ENCODE peak calls at places on chromosomes 5 and 9, in four cellular contexts. P is prostate gland, X is foreskin fibroblast, Z is heart right ventricle. Q is an unnamed sample.

GRCh38 chr9:132788378-132788777 is 89.7 kb downstream of the AK8 start:
- DNase-seq in P (no peak), X (no peak), Z (no peak), Q (no peak)

GRCh38 chr9:86714976-86715375 is 232.3 kb downstream of the GAS1 start:
- DNase-seq in P (no peak), X (peak), Z (no peak), Q (peak)

GRCh38 chr5:141510850-141511718 is 22.2 kb downstream of the PCDHGC5 start:
- DNase-seq in P (no peak), X (no peak), Z (no peak), Q (no peak)

GRCh38 chr9:13131396-13131795 is 148.1 kb downstream of the MPDZ start:
- DNase-seq in P (no peak), X (no peak), Z (no peak), Q (no peak)

GRCh38 chr5:174172104-174172965 is 126.8 kb downstream of the NSG2 start:
- DNase-seq in P (no peak), X (no peak), Z (no peak), Q (no peak)

GRCh38 chr5:15463231-15463630 is 36.7 kb upstream of the FBXL7 start:
- DNase-seq in P (no peak), X (peak), Z (no peak), Q (peak)

GRCh38 chr5:73122875-73123810 is 2.8 kb downstream of the TMEM171 start:
- DNase-seq in P (no peak), X (peak), Z (no peak), Q (peak)

GRCh38 chr9:123798203-123798602 is 131.7 kb downstream of the DENND1A start:
- DNase-seq in P (no peak), X (no peak), Z (no peak), Q (no peak)

GRCh38 chr5:90747175-90747574 is 188.6 kb downstream of the ADGRV1 start:
- DNase-seq in P (no peak), X (no peak), Z (no peak), Q (no peak)

GRCh38 chr9:137136926-137137607 is 1.9 kb upstream of the GRIN1 start:
- DNase-seq in P (no peak), X (no peak), Z (no peak), Q (no peak)

GRCh38 chr5:164255598-164256213 is 750.3 kb downstream of the MAT2B start:
- DNase-seq in P (no peak), X (no peak), Z (no peak), Q (no peak)

GRCh38 chr5:60055168-60055567 is 161.6 kb upstream of the PDE4D start:
- DNase-seq in P (no peak), X (no peak), Z (no peak), Q (no peak)

GRCh38 chr5:56102885-56103284 is 108.1 kb upstream of the IL6ST start:
- DNase-seq in P (no peak), X (no peak), Z (no peak), Q (no peak)

GRCh38 chr5:171413153-171413910 is 6.1 kb upstream of the FGF18 start:
- DNase-seq in P (no peak), X (no peak), Z (no peak), Q (no peak)

GRCh38 chr5:58246521-58246944 is 213.4 kb downstream of the PLK2 start:
- DNase-seq in P (no peak), X (no peak), Z (no peak), Q (peak)

GRCh38 chr5:37722236-37723146 is 117.3 kb downstream of the GDNF start:
- DNase-seq in P (no peak), X (peak), Z (no peak), Q (peak)

GRCh38 chr9:95425910-95426551 is 90.7 kb downstream of the PTCH1 start:
- DNase-seq in P (no peak), X (peak), Z (no peak), Q (no peak)

GRCh38 chr9:136542246-136543041 is 3.4 kb downstream of the NOTCH1 start:
- DNase-seq in P (no peak), X (no peak), Z (no peak), Q (no peak)

GRCh38 chr5:112146323-112146848 is 272.7 kb downstream of the EPB41L4A start:
- DNase-seq in P (no peak), X (peak), Z (peak), Q (peak)

GRCh38 chr9:81427870-81428269 is 261.5 kb downstream of the TLE1 start:
- DNase-seq in P (no peak), X (no peak), Z (no peak), Q (no peak)

GRCh38 chr5:141330299-141331080 is at the start of gene PCDHGA1:
- DNase-seq in P (no peak), X (peak), Z (no peak), Q (peak)

GRCh38 chr5:42021119-42021518 is 96.0 kb downstream of the FBXO4 start:
- DNase-seq in P (no peak), X (peak), Z (no peak), Q (peak)

DNA sequence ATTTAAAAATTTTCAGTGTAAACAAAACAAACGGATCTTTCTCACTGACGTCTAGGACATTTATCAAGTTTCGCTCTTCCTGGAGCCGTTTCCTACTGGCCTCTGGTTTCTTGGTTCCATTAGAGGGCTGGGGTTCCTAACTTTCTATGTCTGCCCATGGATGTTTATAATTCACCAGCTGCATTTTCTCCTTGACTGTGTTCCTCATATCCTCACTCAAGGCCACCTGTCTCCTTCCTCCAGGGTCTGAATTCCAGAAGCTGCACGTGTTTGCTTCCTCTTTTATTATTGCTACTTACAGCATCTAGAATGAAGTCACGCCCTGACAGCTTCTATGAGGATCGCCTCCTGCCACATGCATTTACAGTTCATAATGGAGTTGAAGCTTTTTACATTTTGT is 74.1 kb upstream of the BASP1 start:
- DNase-seq in P (no peak), X (no peak), Z (no peak), Q (no peak)
- H3K4me3 ChIP-seq in P (no peak), X (no peak), Z (no peak), Q (no peak)

GRCh38 chr9:111711548-111711947 is 50.1 kb downstream of the GNG10 start:
- DNase-seq in P (no peak), X (no peak), Z (no peak), Q (no peak)

GRCh38 chr9:111712369-111712768 is 51.0 kb downstream of the GNG10 start:
- DNase-seq in P (no peak), X (no peak), Z (no peak), Q (no peak)

GRCh38 chr9:111719541-111719940 is 58.1 kb downstream of the GNG10 start:
- DNase-seq in P (no peak), X (no peak), Z (no peak), Q (no peak)

GRCh38 chr9:111720170-111720569 is 58.8 kb downstream of the GNG10 start:
- DNase-seq in P (no peak), X (peak), Z (no peak), Q (no peak)

GRCh38 chr9:111715471-111715870 is 54.1 kb downstream of the GNG10 start:
- DNase-seq in P (no peak), X (peak), Z (no peak), Q (peak)
- TF ChIP-seq CTCF in P (no peak), X (no peak), Z (no peak), Q (no peak)

GRCh38 chr9:127311239-127311741 is 46.7 kb downstream of the GARNL3 start:
- DNase-seq in P (peak), X (peak), Z (peak), Q (peak)
- H3K4me3 ChIP-seq in P (no peak), X (no peak), Z (no peak), Q (no peak)

DNA sequence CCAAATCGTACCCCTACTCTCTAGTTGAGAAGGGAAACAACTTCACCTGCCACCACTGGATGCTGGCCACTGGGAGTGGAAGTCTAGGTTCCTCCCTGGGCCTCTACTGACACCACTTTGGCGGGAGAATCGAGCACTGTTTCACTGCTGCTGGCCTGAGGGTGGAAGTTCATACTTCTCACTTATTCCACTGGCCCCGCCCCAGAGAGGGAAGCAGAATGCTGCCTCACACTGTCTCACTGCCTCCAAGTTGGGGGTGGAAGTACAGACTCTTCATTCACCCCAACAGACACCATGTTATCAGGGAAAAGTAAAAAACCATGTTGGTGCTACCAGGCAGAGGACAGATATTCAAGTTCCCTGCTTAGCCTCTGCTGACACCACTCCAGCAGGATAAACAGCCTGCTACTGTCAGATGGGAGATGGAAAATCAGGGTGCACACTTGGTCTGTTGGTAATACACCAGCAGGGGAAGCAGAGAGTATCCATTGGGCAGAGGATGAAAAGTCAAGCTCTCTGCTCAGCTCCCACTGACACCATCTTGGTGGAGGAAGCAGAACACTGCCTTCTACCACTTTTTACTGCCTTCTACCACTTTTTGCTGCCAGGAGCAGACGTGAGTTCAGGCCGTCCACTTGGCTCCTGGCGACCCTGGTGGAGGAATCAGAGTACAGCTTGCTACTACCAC is 159.4 kb downstream of the SIL1 start:
- DNase-seq in P (no peak), X (no peak), Z (no peak), Q (no peak)
- TF ChIP-seq CTCF in P (no peak), X (no peak), Z (no peak), Q (no peak)

DNA sequence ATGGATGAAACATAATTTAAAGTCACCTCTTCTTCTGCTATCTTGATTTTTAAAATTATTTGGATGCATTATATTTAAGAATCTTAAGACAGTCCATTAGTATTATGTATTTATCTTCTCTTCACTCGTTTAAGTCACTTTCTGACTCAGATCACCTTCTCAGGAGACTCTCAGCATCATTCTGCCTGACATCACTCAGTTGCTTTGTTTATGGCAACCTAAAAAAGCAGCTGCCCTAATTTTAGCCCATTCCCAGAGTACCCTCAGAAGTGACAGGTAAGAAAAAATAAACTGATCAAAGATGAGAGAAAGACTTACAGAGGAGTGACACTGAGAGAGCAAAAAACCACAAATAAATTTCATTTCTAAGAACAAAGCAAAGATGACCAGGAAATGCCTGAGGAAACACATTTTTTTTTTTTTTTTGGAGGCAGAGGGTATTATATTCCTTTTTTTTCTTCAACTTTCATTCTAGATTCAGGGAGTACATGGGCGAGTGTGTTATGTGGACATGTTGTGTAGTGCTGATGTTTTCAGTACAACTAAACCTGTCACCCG is 140.5 kb downstream of the MUSK start:
- DNase-seq in P (no peak), X (no peak), Z (no peak), Q (no peak)
- H3K4me3 ChIP-seq in P (no peak), X (no peak), Z (no peak), Q (no peak)

Q was measured in AG10803.